ENCODE peak calls at places on chromosomes 11 and 22, in six cellular contexts. One of them, this sample, is unnamed.

GRCh38 chr11:114098927-114099326 is 39.4 kb downstream of the ZBTB16 start:
- DNase-seq in hypothalamus: no peak
- DNase-seq in H4: no peak
- DNase-seq in bronchial epithelial cell: no peak
- DNase-seq in lower leg skin: no peak
- DNase-seq in posterior vena cava: no peak
- DNase-seq in this sample: no peak

GRCh38 chr11:62024975-62025374 is 57.5 kb upstream of the FTH1 start:
- DNase-seq in hypothalamus: no peak
- DNase-seq in bronchial epithelial cell: no peak
- DNase-seq in lower leg skin: no peak
- DNase-seq in H4: no peak
- DNase-seq in posterior vena cava: no peak
- DNase-seq in this sample: peak

GRCh38 chr11:111565111-111565720 is 24.7 kb downstream of the LAYN start:
- DNase-seq in H4: peak
- DNase-seq in lower leg skin: peak
- DNase-seq in posterior vena cava: no peak
- DNase-seq in bronchial epithelial cell: peak
- DNase-seq in hypothalamus: peak
- DNase-seq in this sample: peak

GRCh38 chr11:134261626-134262488 is 8.5 kb downstream of the ACAD8 start:
- DNase-seq in lower leg skin: no peak
- DNase-seq in bronchial epithelial cell: peak
- DNase-seq in posterior vena cava: no peak
- DNase-seq in H4: peak
- DNase-seq in hypothalamus: no peak
- DNase-seq in this sample: peak

GRCh38 chr22:30857103-30857502 is 111.5 kb downstream of the MORC2 start:
- DNase-seq in lower leg skin: peak
- DNase-seq in bronchial epithelial cell: no peak
- DNase-seq in H4: no peak
- DNase-seq in posterior vena cava: peak
- DNase-seq in hypothalamus: no peak
- DNase-seq in this sample: no peak

GRCh38 chr11:3186166-3186953 is 21.2 kb upstream of the OSBPL5 start:
- DNase-seq in H4: no peak
- DNase-seq in posterior vena cava: no peak
- DNase-seq in hypothalamus: no peak
- DNase-seq in bronchial epithelial cell: no peak
- DNase-seq in lower leg skin: no peak
- DNase-seq in this sample: no peak

GRCh38 chr22:46592390-46592872 is 27.8 kb upstream of the GRAMD4 start:
- DNase-seq in lower leg skin: no peak
- DNase-seq in H4: peak
- DNase-seq in hypothalamus: peak
- DNase-seq in bronchial epithelial cell: no peak
- DNase-seq in posterior vena cava: no peak
- DNase-seq in this sample: no peak

GRCh38 chr11:117670924-117671323 is 126.1 kb downstream of the DSCAML1 start:
- DNase-seq in lower leg skin: no peak
- DNase-seq in hypothalamus: no peak
- DNase-seq in posterior vena cava: no peak
- DNase-seq in H4: no peak
- DNase-seq in bronchial epithelial cell: no peak
- DNase-seq in this sample: no peak

GRCh38 chr11:2579315-2580060 is 120.3 kb downstream of the KCNQ1OT1 start:
- DNase-seq in lower leg skin: no peak
- DNase-seq in posterior vena cava: peak
- DNase-seq in hypothalamus: no peak
- DNase-seq in H4: no peak
- DNase-seq in bronchial epithelial cell: no peak
- DNase-seq in this sample: peak

GRCh38 chr11:20249313-20249873 is 89.1 kb upstream of the DBX1 start:
- DNase-seq in lower leg skin: no peak
- DNase-seq in bronchial epithelial cell: no peak
- DNase-seq in posterior vena cava: no peak
- DNase-seq in hypothalamus: no peak
- DNase-seq in H4: no peak
- DNase-seq in this sample: no peak

GRCh38 chr22:46422896-46423295 is 87.4 kb downstream of the TRMU start:
- DNase-seq in H4: no peak
- DNase-seq in bronchial epithelial cell: no peak
- DNase-seq in hypothalamus: no peak
- DNase-seq in lower leg skin: no peak
- DNase-seq in posterior vena cava: no peak
- DNase-seq in this sample: no peak

GRCh38 chr11:126790550-126790981 is 210.0 kb downstream of the KIRREL3 start:
- DNase-seq in H4: peak
- DNase-seq in lower leg skin: no peak
- DNase-seq in bronchial epithelial cell: peak
- DNase-seq in hypothalamus: peak
- DNase-seq in posterior vena cava: no peak
- DNase-seq in this sample: peak

GRCh38 chr11:74138572-74138971 is 32.2 kb downstream of the C2CD3 start:
- DNase-seq in lower leg skin: peak
- DNase-seq in bronchial epithelial cell: peak
- DNase-seq in hypothalamus: no peak
- DNase-seq in H4: peak
- DNase-seq in posterior vena cava: no peak
- DNase-seq in this sample: peak

GRCh38 chr22:29152381-29153138 is 53.1 kb upstream of the EMID1 start:
- DNase-seq in hypothalamus: peak
- DNase-seq in bronchial epithelial cell: no peak
- DNase-seq in posterior vena cava: peak
- DNase-seq in H4: no peak
- DNase-seq in lower leg skin: peak
- DNase-seq in this sample: no peak

GRCh38 chr11:73237471-73238290 is 19.6 kb downstream of the P2RY2 start:
- DNase-seq in bronchial epithelial cell: no peak
- DNase-seq in hypothalamus: no peak
- DNase-seq in lower leg skin: no peak
- DNase-seq in H4: no peak
- DNase-seq in posterior vena cava: peak
- DNase-seq in this sample: no peak

GRCh38 chr11:79086056-79086455 is 354.8 kb downstream of the TENM4 start:
- DNase-seq in hypothalamus: no peak
- DNase-seq in H4: no peak
- DNase-seq in posterior vena cava: no peak
- DNase-seq in lower leg skin: no peak
- DNase-seq in bronchial epithelial cell: no peak
- DNase-seq in this sample: no peak

GRCh38 chr11:126421243-126421642 is 65.8 kb downstream of the ST3GAL4 start:
- DNase-seq in lower leg skin: no peak
- DNase-seq in posterior vena cava: no peak
- DNase-seq in hypothalamus: no peak
- DNase-seq in H4: no peak
- DNase-seq in bronchial epithelial cell: no peak
- DNase-seq in this sample: no peak

GRCh38 chr22:41856484-41856883 is 23.6 kb downstream of the SREBF2 start:
- DNase-seq in lower leg skin: no peak
- DNase-seq in H4: no peak
- DNase-seq in bronchial epithelial cell: no peak
- DNase-seq in posterior vena cava: no peak
- DNase-seq in hypothalamus: no peak
- DNase-seq in this sample: no peak

GRCh38 chr11:94925422-94926270 is 47.7 kb downstream of the CWC15 start:
- DNase-seq in lower leg skin: no peak
- DNase-seq in posterior vena cava: no peak
- DNase-seq in hypothalamus: no peak
- DNase-seq in H4: no peak
- DNase-seq in bronchial epithelial cell: no peak
- DNase-seq in this sample: no peak